ENCODE peak calls at places on chromosome 2, in ten cellular contexts. D is neural progenitor cell, N is K562, O is mammary epithelial cell, X is GM23338, B is astrocyte, A is endothelial cell of umbilical vein, K is fibroblast of lung, S is SK-N-SH, L is OCI-LY7. Y is an unnamed sample. For H4K20me1 and H3K36me3, the result is how much of the 10 kb centered on the place peaks cover.

GRCh38 chr2:214484239-214484638 is 73.4 kb downstream of the VWC2L start:
- DNase-seq in D (peak), N (no peak), O (no peak), X (no peak), B (no peak), A (no peak), K (no peak), S (no peak), L (no peak), Y (no peak)

GRCh38 chr2:96409543-96410184 is 74.1 kb downstream of the NCAPH start:
- DNase-seq in D (peak), N (no peak), O (no peak), X (no peak), B (peak), A (no peak), K (peak), S (peak), L (no peak), Y (no peak)

GRCh38 chr2:31980674-31981356 is 30.0 kb downstream of the MEMO1 start:
- DNase-seq in D (peak), N (peak), O (no peak), X (peak), B (peak), A (peak), K (peak), S (no peak), L (peak), Y (peak)

GRCh38 chr2:195330513-195330956 is 326.5 kb upstream of the SLC39A10 start:
- DNase-seq in D (no peak), N (peak), O (no peak), X (no peak), B (no peak), A (no peak), K (no peak), S (no peak), L (peak), Y (no peak)

GRCh38 chr2:190079160-190079559 is 16.6 kb upstream of the MSTN start:
- DNase-seq in D (no peak), N (no peak), O (no peak), X (no peak), B (no peak), A (no peak), K (no peak), S (no peak), L (no peak), Y (no peak)

GRCh38 chr2:234491281-234491680 is 5.6 kb downstream of the ARL4C start:
- DNase-seq in D (no peak), N (no peak), O (peak), X (no peak), B (peak), A (no peak), K (peak), S (no peak), L (no peak), Y (no peak)

GRCh38 chr2:44107086-44107740 is 61.5 kb upstream of the PPM1B start:
- DNase-seq in D (no peak), N (no peak), O (no peak), X (peak), B (no peak), A (no peak), K (no peak), S (no peak), L (peak), Y (no peak)

GRCh38 chr2:9394816-9395215 is 28.5 kb downstream of the ITGB1BP1 start:
- DNase-seq in D (no peak), N (no peak), O (no peak), X (no peak), B (no peak), A (no peak), K (no peak), S (no peak), L (no peak), Y (no peak)

GRCh38 chr2:216664593-216665034 is 30.7 kb downstream of the IGFBP5 start:
- DNase-seq in D (peak), N (peak), O (peak), X (peak), B (peak), A (peak), K (peak), S (peak), L (peak), Y (peak)

GRCh38 chr2:174965992-174966789 is 39.0 kb downstream of the CHN1 start:
- DNase-seq in D (peak), N (no peak), O (no peak), X (no peak), B (peak), A (peak), K (peak), S (no peak), L (no peak), Y (peak)

GRCh38 chr2:239345251-239345650 is 55.6 kb downstream of the HDAC4 start:
- DNase-seq in D (no peak), N (no peak), O (no peak), X (no peak), B (no peak), A (no peak), K (no peak), S (no peak), L (no peak), Y (no peak)
- H4K20me1 ChIP-seq in D (under half), N (under half), O (under half), X (under half), B (under half), A (under half), K (under half), S (under half), L (under half), Y (under half)

GRCh38 chr2:131009713-131010475 is 83.4 kb downstream of the FAM168B start:
- DNase-seq in D (no peak), N (no peak), O (no peak), X (no peak), B (no peak), A (no peak), K (no peak), S (no peak), L (no peak), Y (no peak)

GRCh38 chr2:131011481-131011880 is 81.8 kb downstream of the FAM168B start:
- DNase-seq in D (no peak), N (no peak), O (no peak), X (no peak), B (no peak), A (no peak), K (no peak), S (no peak), L (no peak), Y (no peak)

GRCh38 chr2:131014141-131014540 is 79.1 kb downstream of the FAM168B start:
- DNase-seq in D (no peak), N (no peak), O (peak), X (no peak), B (no peak), A (no peak), K (no peak), S (no peak), L (no peak), Y (no peak)

GRCh38 chr2:131008967-131009366 is 84.3 kb downstream of the FAM168B start:
- DNase-seq in D (no peak), N (no peak), O (no peak), X (no peak), B (no peak), A (no peak), K (no peak), S (no peak), L (no peak), Y (no peak)

GRCh38 chr2:131010566-131010965 is 82.7 kb downstream of the FAM168B start:
- DNase-seq in D (no peak), N (no peak), O (no peak), X (no peak), B (no peak), A (no peak), K (no peak), S (no peak), L (no peak), Y (no peak)
- H3K4me3 ChIP-seq in D (no peak), N (no peak), O (no peak), X (no peak), B (no peak), A (no peak), K (no peak), S (no peak), L (no peak), Y (no peak)

GRCh38 chr2:53884883-53885282 is 25.1 kb upstream of the GPR75 start:
- DNase-seq in D (no peak), N (no peak), O (no peak), X (no peak), B (no peak), A (no peak), K (no peak), S (no peak), L (no peak), Y (no peak)
- H3K36me3 ChIP-seq in D (under half), N (half or more), O (half or more), X (under half), B (half or more), A (under half), K (under half), S (half or more), L (half or more), Y (half or more)

DNA sequence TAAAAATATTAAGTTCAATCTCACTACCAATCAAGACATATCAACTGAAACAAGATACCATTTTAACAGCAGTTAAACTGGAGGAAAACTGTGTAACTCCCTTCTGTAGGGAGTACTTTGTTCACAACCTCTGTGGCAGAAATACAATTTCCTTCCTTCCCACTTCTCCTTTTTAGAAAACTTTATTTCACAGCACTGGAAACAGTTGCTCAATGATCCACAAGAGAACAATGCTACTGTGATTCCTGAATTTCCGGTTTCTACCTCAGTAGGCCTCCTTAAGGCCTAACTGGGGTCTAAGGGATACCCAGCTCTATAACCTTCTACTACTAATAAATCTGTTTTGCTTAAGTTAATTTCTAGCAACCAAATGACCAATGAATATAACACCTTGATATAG is 14.1 kb downstream of the TLK1 start:
- DNase-seq in D (no peak), N (no peak), O (peak), X (no peak), B (no peak), A (peak), K (no peak), S (no peak), L (peak), Y (no peak)
- H4K20me1 ChIP-seq in D (half or more), N (under half), O (under half), X (under half), B (half or more), A (under half), K (under half), S (half or more), L (under half), Y (under half)

DNA sequence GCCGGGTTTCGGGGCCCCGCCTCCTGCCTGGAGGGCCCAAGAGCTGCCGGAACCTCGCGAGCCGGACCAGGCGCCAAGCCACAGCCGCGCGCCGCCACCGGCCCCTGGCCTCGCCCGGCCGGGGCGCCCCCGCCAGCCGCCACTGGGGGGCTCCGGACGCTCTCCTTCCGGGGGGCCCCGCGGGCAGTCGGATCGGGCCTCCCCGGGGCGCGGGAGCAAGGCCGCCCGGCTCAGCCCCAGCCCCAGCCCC is 17.4 kb upstream of the HAAO start:
- DNase-seq in D (peak), N (peak), O (peak), X (peak), B (peak), A (no peak), K (peak), S (peak), L (peak), Y (peak)
- H3K4me3 ChIP-seq in D (peak), N (peak), O (peak), X (peak), B (peak), A (peak), K (peak), S (peak), L (peak), Y (peak)

DNA sequence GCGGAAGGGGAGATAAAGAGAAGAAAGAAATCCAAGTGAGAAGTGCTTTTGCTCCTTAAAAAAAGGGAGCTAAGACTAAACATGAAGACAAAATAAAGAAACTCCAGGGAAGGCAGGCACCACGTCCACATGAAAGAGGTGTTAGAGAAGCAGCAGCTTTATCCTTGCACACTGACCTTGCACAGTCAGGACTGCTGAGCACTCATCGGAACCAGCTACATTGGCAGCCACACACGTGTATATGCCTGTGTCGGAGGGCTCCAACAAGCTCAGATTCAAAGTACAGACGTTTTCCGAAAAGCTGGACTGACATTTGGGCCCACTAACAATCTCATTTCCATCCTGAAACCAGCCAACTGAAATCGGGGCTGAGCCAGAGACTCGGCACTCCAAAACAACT is 88.2 kb downstream of the TTN start:
- DNase-seq in D (no peak), N (no peak), O (no peak), X (no peak), B (no peak), A (no peak), K (no peak), S (no peak), L (no peak), Y (no peak)
- H3K36me3 ChIP-seq in D (under half), N (under half), O (under half), X (under half), B (under half), A (under half), K (under half), S (under half), L (under half), Y (under half)